ENCODE peak calls at places on chromosomes 2 and 18, in six cellular contexts. U is PC-3; R is aorta; C is cardiac muscle cell; Y is brain microvascular endothelial cell; W is CD8-positive, alpha-beta T cell. V is an unnamed sample.
A peak's percentile ranks its signal among the peaks of the same experiment; 100 is the strongest.

GRCh38 chr2:144332356-144333143 is 187.4 kb downstream of the ZEB2 start:
- DNase-seq in U (peak; percentile 94), C (peak; percentile 93), W (peak; percentile 87), Y (peak; percentile 54), R (peak; percentile 89), V (peak; percentile 95)

GRCh38 chr18:41936471-41937134 is 18.4 kb upstream of the PIK3C3 start:
- DNase-seq in W (no peak), R (no peak), Y (no peak), U (no peak), C (no peak), V (no peak)

GRCh38 chr2:109348190-109348589 is 219.2 kb downstream of the SH3RF3 start:
- DNase-seq in C (no peak), Y (no peak), R (no peak), U (no peak), W (no peak), V (peak; percentile 29)

GRCh38 chr2:3264010-3264744 is 113.4 kb downstream of the EIPR1 start:
- DNase-seq in Y (no peak), R (peak; percentile 78), U (no peak), W (no peak), C (no peak), V (no peak)

GRCh38 chr2:224837558-224837957 is 121.4 kb upstream of the CCDC195 start:
- DNase-seq in U (peak; percentile 73), R (peak; percentile 64), C (peak; percentile 88), Y (peak; percentile 88), W (no peak), V (no peak)

GRCh38 chr2:98937906-98938305 is 1.9 kb upstream of the CRACDL start:
- DNase-seq in R (no peak), U (no peak), Y (no peak), C (no peak), W (no peak), V (peak; percentile 27)

GRCh38 chr2:164073053-164073757 is 337.4 kb upstream of the FIGN start:
- DNase-seq in Y (peak; percentile 14), C (no peak), R (no peak), U (no peak), W (no peak), V (no peak)

GRCh38 chr18:25805323-25805722 is 285.1 kb downstream of the SS18 start:
- DNase-seq in W (no peak), R (no peak), U (no peak), Y (peak; percentile 33), C (peak; percentile 61), V (no peak)

GRCh38 chr2:172253190-172254052 is 150.7 kb upstream of the DLX2 start:
- DNase-seq in Y (peak; percentile 99), W (peak; percentile 47), R (peak; percentile 55), C (peak; percentile 99), U (peak; percentile 98), V (no peak)

GRCh38 chr18:62999392-62999791 is 284.1 kb downstream of the PHLPP1 start:
- DNase-seq in C (peak; percentile 87), Y (peak; percentile 6), U (peak; percentile 50), W (no peak), R (peak; percentile 81), V (no peak)

GRCh38 chr18:49899647-49900330 is 86.5 kb upstream of the ACAA2 start:
- DNase-seq in W (no peak), U (peak; percentile 8), Y (no peak), R (no peak), C (no peak), V (peak; percentile 57)

GRCh38 chr2:47198985-47199451 is 43.9 kb upstream of the STPG4 start:
- DNase-seq in Y (peak; percentile 99), C (peak; percentile 93), W (no peak), R (no peak), U (peak; percentile 96), V (no peak)

GRCh38 chr2:160484859-160485520 is 8.6 kb downstream of the RBMS1 start:
- DNase-seq in Y (no peak), U (no peak), C (no peak), W (no peak), R (no peak), V (peak; percentile 61)

GRCh38 chr2:82875891-82876290 is 1583.2 kb downstream of the SUCLG1 start:
- DNase-seq in U (no peak), Y (no peak), C (peak; percentile 20), W (no peak), R (no peak), V (no peak)

GRCh38 chr2:237723613-237724012 is 75.0 kb upstream of the RBM44 start:
- DNase-seq in U (peak; percentile 35), W (no peak), Y (no peak), C (no peak), R (no peak), V (peak; percentile 78)

GRCh38 chr2:147110317-147110716 is 734.5 kb upstream of the ACVR2A start:
- DNase-seq in R (no peak), Y (no peak), W (no peak), C (no peak), U (no peak), V (no peak)

DNA sequence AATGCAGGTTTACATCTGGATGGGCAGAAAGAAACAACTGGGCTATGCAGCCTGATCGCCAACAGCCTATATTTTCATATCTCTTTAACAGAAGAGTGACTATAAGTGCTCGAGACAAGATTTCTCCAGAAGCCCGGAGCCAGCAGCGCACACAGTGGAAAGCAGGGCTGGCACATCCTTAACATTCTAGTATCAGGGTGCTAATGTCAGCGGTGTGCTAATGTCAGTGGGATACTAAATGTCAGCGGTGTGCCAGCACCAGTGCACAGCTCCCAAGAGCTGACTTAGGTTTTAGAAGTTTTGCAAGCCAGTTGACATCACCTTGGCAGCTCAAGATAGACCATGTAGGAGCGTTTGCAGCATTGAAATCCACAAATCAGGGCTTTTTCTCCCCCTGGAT is 8.3 kb downstream of the BMP10 start:
- DNase-seq in Y (no peak), U (no peak), W (no peak), R (no peak), C (no peak), V (no peak)
- H3K27me3 ChIP-seq in Y (peaks cover 3% of the 10 kb centered on the region), U (peaks cover 61% of the 10 kb centered on the region), W (no peaks in the 10 kb centered on the region), R (no peaks in the 10 kb centered on the region), C (peaks cover 24% of the 10 kb centered on the region), V (no peaks in the 10 kb centered on the region)

GRCh38 chr2:10722252-10722825 is 909 bp downstream of the ATP6V1C2 start:
- DNase-seq in C (no peak), U (no peak), Y (no peak), R (no peak), W (no peak), V (peak; percentile 50)
- H3K4me3 ChIP-seq in C (peak overlapping the region; percentile 40), U (peak overlapping the region; percentile 66), Y (no peak overlapping the region), R (no peak overlapping the region), W (no peak overlapping the region), V (peak overlapping the region; percentile 54)

DNA sequence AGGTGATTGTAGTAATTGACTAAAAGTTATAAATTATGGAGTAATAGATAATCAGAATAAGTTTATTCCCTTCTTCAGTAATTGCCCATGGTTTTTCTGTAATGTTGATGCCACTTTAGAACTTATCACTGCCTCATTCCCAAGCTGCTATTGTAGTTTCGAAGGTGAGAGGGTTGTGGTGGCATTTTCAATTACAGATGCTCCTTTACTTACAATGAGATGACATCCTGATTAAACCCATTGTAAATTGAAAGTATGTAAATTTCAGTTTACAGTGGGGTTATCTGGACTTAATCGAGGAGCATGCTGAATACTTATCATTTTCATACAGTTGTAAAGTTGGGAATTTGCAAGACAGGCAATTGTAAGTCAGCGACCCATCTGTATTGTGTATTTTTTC is 2.9 kb downstream of the NDUFV2 start:
- DNase-seq in R (no peak), C (no peak), U (no peak), Y (no peak), W (no peak), V (no peak)
- H3K36me3 ChIP-seq in R (no peaks in the 10 kb centered on the region), C (no peaks in the 10 kb centered on the region), U (peaks cover 17% of the 10 kb centered on the region), Y (no peaks in the 10 kb centered on the region), W (no peaks in the 10 kb centered on the region), V (no peaks in the 10 kb centered on the region)

GRCh38 chr2:69437751-69438154 is 518 bp upstream of the NFU1 start:
- DNase-seq in Y (no peak), R (peak; percentile 68), W (no peak), U (peak; percentile 39), C (no peak), V (no peak)
- H3K27me3 ChIP-seq in Y (no peaks in the 10 kb centered on the region), R (no peaks in the 10 kb centered on the region), W (no peaks in the 10 kb centered on the region), U (no peaks in the 10 kb centered on the region), C (no peaks in the 10 kb centered on the region), V (no peaks in the 10 kb centered on the region)

DNA sequence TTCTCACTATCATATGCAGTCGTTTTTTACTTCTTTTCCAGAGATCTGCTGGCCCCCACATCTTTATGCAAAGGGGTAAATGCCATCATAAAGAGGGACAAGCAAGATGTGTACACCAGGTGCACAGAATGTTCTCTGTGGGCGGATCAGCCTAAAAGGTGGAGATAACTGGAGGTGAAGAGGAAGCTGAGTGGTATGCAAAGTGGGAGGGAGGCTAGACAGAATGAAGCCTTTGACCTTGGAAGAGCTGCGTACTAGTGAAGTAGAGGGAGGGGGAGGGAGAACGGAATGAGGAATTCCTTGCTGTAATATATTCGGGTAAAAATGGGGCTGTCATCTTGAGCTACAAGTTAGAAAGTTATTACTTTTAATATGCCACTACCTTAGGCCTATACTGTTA is 287.5 kb upstream of the VRK2 start:
- DNase-seq in U (no peak), C (no peak), Y (no peak), R (no peak), W (no peak), V (no peak)
- H3K4me3 ChIP-seq in U (peak overlapping the region; percentile 45), C (no peak overlapping the region), Y (no peak overlapping the region), R (no peak overlapping the region), W (no peak overlapping the region), V (no peak overlapping the region)

DNA sequence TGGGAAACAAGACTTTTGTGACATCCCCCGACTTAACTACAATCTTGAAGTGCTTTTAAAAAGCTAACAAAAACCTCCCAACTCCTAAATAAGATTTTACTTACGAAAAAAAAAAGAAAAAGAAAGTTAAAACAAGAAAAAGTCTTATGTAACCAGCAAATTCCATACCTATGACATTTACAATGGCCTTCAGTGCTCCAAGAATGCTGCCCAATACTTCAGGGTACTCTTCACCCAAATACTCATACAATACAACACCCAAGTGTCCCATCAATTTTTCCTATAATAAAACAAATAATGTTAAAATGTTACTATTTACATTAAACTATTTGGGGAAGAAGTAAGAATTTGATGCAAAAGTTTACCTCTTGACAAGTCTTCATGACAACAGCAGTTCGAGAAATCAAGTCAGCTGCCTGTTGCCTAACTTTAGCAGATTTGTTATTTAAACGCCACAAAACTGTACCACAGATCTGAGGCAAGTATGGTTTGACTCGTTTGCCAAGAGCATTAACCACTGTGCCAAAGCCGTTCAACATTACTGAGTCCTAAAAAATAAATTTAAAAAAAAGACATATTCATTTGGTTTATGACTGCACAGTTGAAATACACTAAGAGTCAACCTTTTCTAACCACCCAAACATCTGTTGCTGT is 34.8 kb downstream of the SF3B1 start:
- DNase-seq in Y (no peak), R (no peak), C (no peak), W (no peak), U (no peak), V (no peak)
- H3K36me3 ChIP-seq in Y (peaks cover 86% of the 10 kb centered on the region), R (peaks cover 15% of the 10 kb centered on the region), C (peaks cover 100% of the 10 kb centered on the region), W (peaks cover 76% of the 10 kb centered on the region), U (peaks cover 94% of the 10 kb centered on the region), V (peaks cover 58% of the 10 kb centered on the region)